ENCODE peak calls at places on chromosomes 16 and 17, in six cellular contexts. A is uterus; B is HFF-Myc; C is activated CD8-positive, alpha-beta T cell treated with anti-CD3 and anti-CD28 coated beads for 36 hours; K is IMR-90; J is stimulated activated CD8-positive, alpha-beta memory T cell treated with anti-CD3 and anti-CD28 coated beads, Interleukin-12 subunit alpha, Interleukin-12 subunit beta, amount 100 ng/mL, for 1 hour. D is an unnamed sample.

GRCh38 chr16:88339926-88340754 is 42.6 kb upstream of the ZNF469 start:
- DNase-seq in A (no peak), B (no peak), C (no peak), K (no peak), J (no peak), D (no peak)

GRCh38 chr16:55868137-55868536 is 7.0 kb downstream of the CES5A start:
- DNase-seq in A (no peak), B (no peak), C (no peak), K (no peak), J (no peak), D (no peak)

GRCh38 chr16:67663151-67663876 is 2.6 kb downstream of the PARD6A start:
- DNase-seq in A (no peak), B (no peak), C (peak), K (no peak), J (no peak), D (no peak)

GRCh38 chr16:65180986-65181710 is 59.3 kb upstream of the CDH11 start:
- DNase-seq in A (no peak), B (peak), C (no peak), K (no peak), J (no peak), D (no peak)

GRCh38 chr16:12628526-12628925 is 175.2 kb downstream of the CPPED1 start:
- DNase-seq in A (no peak), B (no peak), C (no peak), K (no peak), J (no peak), D (no peak)

GRCh38 chr17:15091825-15092224 is 173.3 kb downstream of the PMP22 start:
- DNase-seq in A (no peak), B (no peak), C (no peak), K (no peak), J (no peak), D (no peak)

GRCh38 chr16:76345093-76345735 is 68.0 kb downstream of the CNTNAP4 start:
- DNase-seq in A (no peak), B (no peak), C (no peak), K (no peak), J (no peak), D (peak)

GRCh38 chr17:11583306-11583992 is 14.8 kb upstream of the DNAH9 start:
- DNase-seq in A (no peak), B (no peak), C (no peak), K (no peak), J (no peak), D (no peak)

GRCh38 chr17:14301761-14302401 is 1.0 kb downstream of the HS3ST3B1 start:
- DNase-seq in A (peak), B (no peak), C (peak), K (peak), J (peak), D (no peak)

GRCh38 chr17:12909046-12909445 is 108.8 kb downstream of the ELAC2 start:
- DNase-seq in A (no peak), B (no peak), C (no peak), K (no peak), J (no peak), D (no peak)